ENCODE peak calls at places on chromosomes 7 and 10, in nine cellular contexts. One of them, this sample, is unnamed.

GRCh38 chr10:44801383-44802327 is 109.5 kb upstream of the TMEM72 start:
- DNase-seq in GM23248: peak; percentile 67
- DNase-seq in SK-N-SH: no peak
- DNase-seq in IMR-90: peak; percentile 97
- DNase-seq in fibroblast of lung: peak; percentile 96
- DNase-seq in mammary epithelial cell: peak; percentile 78
- DNase-seq in Karpas-422: peak; percentile 31
- DNase-seq in mesendoderm: no peak
- DNase-seq in HCT116: peak; percentile 34
- DNase-seq in this sample: peak; percentile 95

GRCh38 chr10:71244638-71245419 is 32.5 kb downstream of the UNC5B start:
- DNase-seq in GM23248: peak; percentile 87
- DNase-seq in Karpas-422: no peak
- DNase-seq in IMR-90: peak; percentile 93
- DNase-seq in HCT116: no peak
- DNase-seq in fibroblast of lung: peak; percentile 96
- DNase-seq in mesendoderm: no peak
- DNase-seq in mammary epithelial cell: no peak
- DNase-seq in SK-N-SH: peak; percentile 81
- DNase-seq in this sample: peak; percentile 96

GRCh38 chr7:14886533-14886932 is 16.0 kb downstream of the DGKB start:
- DNase-seq in SK-N-SH: no peak
- DNase-seq in HCT116: no peak
- DNase-seq in GM23248: no peak
- DNase-seq in mammary epithelial cell: no peak
- DNase-seq in fibroblast of lung: no peak
- DNase-seq in mesendoderm: no peak
- DNase-seq in IMR-90: no peak
- DNase-seq in Karpas-422: no peak
- DNase-seq in this sample: no peak

GRCh38 chr10:60976687-60977086 is 32.7 kb upstream of the RHOBTB1 start:
- DNase-seq in fibroblast of lung: no peak
- DNase-seq in Karpas-422: no peak
- DNase-seq in SK-N-SH: no peak
- DNase-seq in GM23248: no peak
- DNase-seq in HCT116: no peak
- DNase-seq in IMR-90: no peak
- DNase-seq in mammary epithelial cell: no peak
- DNase-seq in mesendoderm: no peak
- DNase-seq in this sample: no peak

GRCh38 chr7:101172005-101172853 is 6.9 kb upstream of the VGF start:
- DNase-seq in mesendoderm: peak; percentile 24
- DNase-seq in Karpas-422: no peak
- DNase-seq in SK-N-SH: peak; percentile 36
- DNase-seq in HCT116: no peak
- DNase-seq in IMR-90: no peak
- DNase-seq in mammary epithelial cell: no peak
- DNase-seq in fibroblast of lung: no peak
- DNase-seq in GM23248: no peak
- DNase-seq in this sample: no peak

GRCh38 chr7:75892634-75893272 is 13.9 kb downstream of the RHBDD2 start:
- DNase-seq in GM23248: peak; percentile 61
- DNase-seq in mesendoderm: no peak
- DNase-seq in mammary epithelial cell: peak; percentile 78
- DNase-seq in SK-N-SH: no peak
- DNase-seq in HCT116: no peak
- DNase-seq in IMR-90: peak; percentile 26
- DNase-seq in Karpas-422: no peak
- DNase-seq in fibroblast of lung: peak; percentile 78
- DNase-seq in this sample: peak; percentile 28

GRCh38 chr7:105790996-105791395 is 85.4 kb downstream of the ATXN7L1 start:
- DNase-seq in IMR-90: no peak
- DNase-seq in fibroblast of lung: no peak
- DNase-seq in GM23248: no peak
- DNase-seq in mesendoderm: no peak
- DNase-seq in HCT116: peak; percentile 76
- DNase-seq in mammary epithelial cell: peak; percentile 76
- DNase-seq in Karpas-422: no peak
- DNase-seq in SK-N-SH: no peak
- DNase-seq in this sample: no peak

GRCh38 chr10:70479626-70480253 is 1.2 kb downstream of the PALD1 start:
- DNase-seq in HCT116: no peak
- DNase-seq in mammary epithelial cell: no peak
- DNase-seq in IMR-90: no peak
- DNase-seq in SK-N-SH: no peak
- DNase-seq in fibroblast of lung: no peak
- DNase-seq in Karpas-422: no peak
- DNase-seq in mesendoderm: peak; percentile 36
- DNase-seq in GM23248: no peak
- DNase-seq in this sample: no peak

GRCh38 chr10:117548191-117548668 is 5.7 kb downstream of the EMX2 start:
- DNase-seq in mesendoderm: peak; percentile 27
- DNase-seq in HCT116: no peak
- DNase-seq in fibroblast of lung: no peak
- DNase-seq in mammary epithelial cell: no peak
- DNase-seq in Karpas-422: no peak
- DNase-seq in SK-N-SH: no peak
- DNase-seq in GM23248: no peak
- DNase-seq in IMR-90: no peak
- DNase-seq in this sample: no peak

GRCh38 chr10:98384531-98385133 is 30.4 kb downstream of the PYROXD2 start:
- DNase-seq in HCT116: no peak
- DNase-seq in Karpas-422: no peak
- DNase-seq in mammary epithelial cell: no peak
- DNase-seq in SK-N-SH: no peak
- DNase-seq in GM23248: no peak
- DNase-seq in fibroblast of lung: no peak
- DNase-seq in mesendoderm: peak; percentile 29
- DNase-seq in IMR-90: no peak
- DNase-seq in this sample: no peak

GRCh38 chr10:96614515-96614914 is 27.7 kb upstream of the TM9SF3 start:
- DNase-seq in HCT116: peak; percentile 23
- DNase-seq in fibroblast of lung: peak; percentile 21
- DNase-seq in Karpas-422: no peak
- DNase-seq in mesendoderm: peak; percentile 25
- DNase-seq in SK-N-SH: peak; percentile 36
- DNase-seq in GM23248: peak; percentile 91
- DNase-seq in IMR-90: peak; percentile 87
- DNase-seq in mammary epithelial cell: peak; percentile 83
- DNase-seq in this sample: peak; percentile 65

GRCh38 chr7:36487756-36488336 is 98.2 kb downstream of the ANLN start:
- DNase-seq in IMR-90: peak; percentile 68
- DNase-seq in mammary epithelial cell: peak; percentile 60
- DNase-seq in HCT116: peak; percentile 59
- DNase-seq in fibroblast of lung: peak; percentile 77
- DNase-seq in SK-N-SH: peak; percentile 63
- DNase-seq in mesendoderm: peak; percentile 59
- DNase-seq in GM23248: peak; percentile 69
- DNase-seq in Karpas-422: peak; percentile 84
- DNase-seq in this sample: peak; percentile 82

GRCh38 chr10:91587710-91588638 is 44.9 kb downstream of the PPP1R3C start:
- DNase-seq in mesendoderm: no peak
- DNase-seq in GM23248: peak; percentile 93
- DNase-seq in mammary epithelial cell: peak; percentile 59
- DNase-seq in SK-N-SH: no peak
- DNase-seq in fibroblast of lung: peak; percentile 79
- DNase-seq in IMR-90: peak; percentile 83
- DNase-seq in HCT116: no peak
- DNase-seq in Karpas-422: no peak
- DNase-seq in this sample: peak; percentile 70

GRCh38 chr7:98213874-98214810 is 2.9 kb downstream of the BHLHA15 start:
- DNase-seq in GM23248: no peak
- DNase-seq in SK-N-SH: peak; percentile 51
- DNase-seq in HCT116: no peak
- DNase-seq in IMR-90: no peak
- DNase-seq in mesendoderm: no peak
- DNase-seq in fibroblast of lung: no peak
- DNase-seq in mammary epithelial cell: no peak
- DNase-seq in Karpas-422: no peak
- DNase-seq in this sample: no peak

GRCh38 chr7:40538281-40538680 is 403.5 kb downstream of the SUGCT start:
- DNase-seq in SK-N-SH: no peak
- DNase-seq in mammary epithelial cell: no peak
- DNase-seq in Karpas-422: no peak
- DNase-seq in mesendoderm: no peak
- DNase-seq in fibroblast of lung: no peak
- DNase-seq in HCT116: no peak
- DNase-seq in IMR-90: peak; percentile 11
- DNase-seq in GM23248: no peak
- DNase-seq in this sample: peak; percentile 36

GRCh38 chr10:119370046-119370770 is 162.8 kb downstream of the GRK5 start:
- DNase-seq in fibroblast of lung: peak; percentile 93
- DNase-seq in mammary epithelial cell: no peak
- DNase-seq in IMR-90: peak; percentile 90
- DNase-seq in mesendoderm: peak; percentile 18
- DNase-seq in HCT116: no peak
- DNase-seq in SK-N-SH: no peak
- DNase-seq in GM23248: peak; percentile 97
- DNase-seq in Karpas-422: no peak
- DNase-seq in this sample: peak; percentile 94
- H3K9ac ChIP-seq in fibroblast of lung: peak overlapping the region; percentile 80
- H3K9ac ChIP-seq in mammary epithelial cell: no peak overlapping the region
- H3K9ac ChIP-seq in IMR-90: peak overlapping the region; percentile 28
- H3K9ac ChIP-seq in mesendoderm: no peak overlapping the region
- H3K9ac ChIP-seq in HCT116: no peak overlapping the region
- H3K9ac ChIP-seq in SK-N-SH: peak overlapping the region; percentile 12
- H3K9ac ChIP-seq in GM23248: peak overlapping the region; percentile 95
- H3K9ac ChIP-seq in Karpas-422: peak overlapping the region; percentile 27
- H3K9ac ChIP-seq in this sample: peak overlapping the region; percentile 63

GRCh38 chr7:123748734-123749536 is at the start of gene WASL:
- DNase-seq in mammary epithelial cell: peak; percentile 90
- DNase-seq in Karpas-422: peak; percentile 96
- DNase-seq in GM23248: peak; percentile 93
- DNase-seq in SK-N-SH: peak; percentile 99
- DNase-seq in fibroblast of lung: peak; percentile 88
- DNase-seq in IMR-90: peak; percentile 85
- DNase-seq in HCT116: peak; percentile 81
- DNase-seq in mesendoderm: peak; percentile 96
- DNase-seq in this sample: peak; percentile 96

GRCh38 chr7:123751816-123752215 is 3.0 kb upstream of the WASL start:
- DNase-seq in IMR-90: peak; percentile 25
- DNase-seq in fibroblast of lung: peak; percentile 45
- DNase-seq in Karpas-422: no peak
- DNase-seq in HCT116: no peak
- DNase-seq in mammary epithelial cell: no peak
- DNase-seq in mesendoderm: no peak
- DNase-seq in SK-N-SH: no peak
- DNase-seq in GM23248: no peak
- DNase-seq in this sample: peak; percentile 38

GRCh38 chr7:123752534-123752933 is 3.7 kb upstream of the WASL start:
- DNase-seq in GM23248: no peak
- DNase-seq in SK-N-SH: no peak
- DNase-seq in HCT116: no peak
- DNase-seq in mesendoderm: no peak
- DNase-seq in fibroblast of lung: no peak
- DNase-seq in mammary epithelial cell: no peak
- DNase-seq in Karpas-422: no peak
- DNase-seq in IMR-90: no peak
- DNase-seq in this sample: no peak

GRCh38 chr7:123749537-123749857 is 694 bp upstream of the WASL start:
- DNase-seq in HCT116: peak; percentile 55
- DNase-seq in mammary epithelial cell: peak; percentile 79
- DNase-seq in SK-N-SH: no peak
- DNase-seq in IMR-90: peak; percentile 67
- DNase-seq in Karpas-422: no peak
- DNase-seq in GM23248: peak; percentile 90
- DNase-seq in mesendoderm: no peak
- DNase-seq in fibroblast of lung: peak; percentile 77
- DNase-seq in this sample: peak; percentile 91

GRCh38 chr7:123750389-123751230 is 1.8 kb upstream of the WASL start:
- DNase-seq in Karpas-422: no peak
- DNase-seq in GM23248: no peak
- DNase-seq in mesendoderm: no peak
- DNase-seq in HCT116: no peak
- DNase-seq in mammary epithelial cell: no peak
- DNase-seq in SK-N-SH: no peak
- DNase-seq in fibroblast of lung: no peak
- DNase-seq in IMR-90: no peak
- DNase-seq in this sample: no peak
- H3K4me3 ChIP-seq in Karpas-422: no peak overlapping the region
- H3K4me3 ChIP-seq in GM23248: peak overlapping the region; percentile 94
- H3K4me3 ChIP-seq in mesendoderm: no peak overlapping the region
- H3K4me3 ChIP-seq in HCT116: peak overlapping the region; percentile 80
- H3K4me3 ChIP-seq in mammary epithelial cell: peak overlapping the region; percentile 98
- H3K4me3 ChIP-seq in SK-N-SH: peak overlapping the region; percentile 94
- H3K4me3 ChIP-seq in fibroblast of lung: peak overlapping the region; percentile 92
- H3K4me3 ChIP-seq in IMR-90: no peak overlapping the region
- H3K4me3 ChIP-seq in this sample: no peak overlapping the region

GRCh38 chr7:100071018-100071723 is 10.4 kb downstream of the ZNF3 start:
- DNase-seq in mesendoderm: peak; percentile 34
- DNase-seq in IMR-90: no peak
- DNase-seq in fibroblast of lung: no peak
- DNase-seq in mammary epithelial cell: no peak
- DNase-seq in GM23248: no peak
- DNase-seq in HCT116: no peak
- DNase-seq in Karpas-422: no peak
- DNase-seq in SK-N-SH: no peak
- DNase-seq in this sample: no peak
- H3K36me3 ChIP-seq in mesendoderm: peaks cover 49% of the 10 kb centered on the region
- H3K36me3 ChIP-seq in IMR-90: peaks cover 79% of the 10 kb centered on the region
- H3K36me3 ChIP-seq in fibroblast of lung: peaks cover 37% of the 10 kb centered on the region
- H3K36me3 ChIP-seq in mammary epithelial cell: peaks cover 44% of the 10 kb centered on the region
- H3K36me3 ChIP-seq in GM23248: peaks cover 62% of the 10 kb centered on the region
- H3K36me3 ChIP-seq in HCT116: peaks cover 60% of the 10 kb centered on the region
- H3K36me3 ChIP-seq in Karpas-422: peaks cover 71% of the 10 kb centered on the region
- H3K36me3 ChIP-seq in SK-N-SH: peaks cover 83% of the 10 kb centered on the region
- H3K36me3 ChIP-seq in this sample: peaks cover 80% of the 10 kb centered on the region

GRCh38 chr10:11668847-11669610 is 57.6 kb upstream of the USP6NL start:
- DNase-seq in mesendoderm: no peak
- DNase-seq in fibroblast of lung: no peak
- DNase-seq in GM23248: no peak
- DNase-seq in IMR-90: no peak
- DNase-seq in Karpas-422: no peak
- DNase-seq in mammary epithelial cell: no peak
- DNase-seq in HCT116: no peak
- DNase-seq in SK-N-SH: no peak
- DNase-seq in this sample: no peak
- H3K9ac ChIP-seq in mesendoderm: no peak overlapping the region
- H3K9ac ChIP-seq in fibroblast of lung: no peak overlapping the region
- H3K9ac ChIP-seq in GM23248: no peak overlapping the region
- H3K9ac ChIP-seq in IMR-90: no peak overlapping the region
- H3K9ac ChIP-seq in Karpas-422: peak overlapping the region; percentile 66
- H3K9ac ChIP-seq in mammary epithelial cell: no peak overlapping the region
- H3K9ac ChIP-seq in HCT116: no peak overlapping the region
- H3K9ac ChIP-seq in SK-N-SH: no peak overlapping the region
- H3K9ac ChIP-seq in this sample: no peak overlapping the region

GRCh38 chr7:157474685-157475084 is 137.9 kb downstream of the DNAJB6 start:
- DNase-seq in GM23248: peak; percentile 27
- DNase-seq in IMR-90: no peak
- DNase-seq in mesendoderm: peak; percentile 67
- DNase-seq in Karpas-422: peak; percentile 89
- DNase-seq in SK-N-SH: no peak
- DNase-seq in mammary epithelial cell: no peak
- DNase-seq in fibroblast of lung: no peak
- DNase-seq in HCT116: peak; percentile 48
- DNase-seq in this sample: no peak
- H3K4me3 ChIP-seq in GM23248: no peak overlapping the region
- H3K4me3 ChIP-seq in IMR-90: no peak overlapping the region
- H3K4me3 ChIP-seq in mesendoderm: no peak overlapping the region
- H3K4me3 ChIP-seq in Karpas-422: no peak overlapping the region
- H3K4me3 ChIP-seq in SK-N-SH: no peak overlapping the region
- H3K4me3 ChIP-seq in mammary epithelial cell: no peak overlapping the region
- H3K4me3 ChIP-seq in fibroblast of lung: no peak overlapping the region
- H3K4me3 ChIP-seq in HCT116: no peak overlapping the region
- H3K4me3 ChIP-seq in this sample: no peak overlapping the region

This sample was measured in adipocyte.